ENCODE peak calls at places on chromosome 2, in nine cellular contexts. Z is fibroblast of lung, B is astrocyte, O is MM.1S, I is hepatocyte, C is GM12878, U is GM23248, P is PC-3, T is HepG2. N is an unnamed sample.

GRCh38 chr2:37802106-37802791 is 122.8 kb upstream of the RMDN2 start:
- DNase-seq in Z (no peak), B (peak), O (no peak), I (peak), C (no peak), U (peak), P (peak), T (no peak), N (no peak)

GRCh38 chr2:219358170-219359075 is 25.9 kb upstream of the RESP18 start:
- DNase-seq in Z (no peak), B (no peak), O (no peak), I (no peak), C (no peak), U (peak), P (no peak), T (no peak), N (no peak)

GRCh38 chr2:75020476-75020875 is 62.0 kb downstream of the POLE4 start:
- DNase-seq in Z (no peak), B (no peak), O (no peak), I (no peak), C (no peak), U (no peak), P (no peak), T (no peak), N (no peak)

GRCh38 chr2:230877737-230878598 is 13.2 kb downstream of the ITM2C start:
- DNase-seq in Z (no peak), B (no peak), O (no peak), I (no peak), C (no peak), U (no peak), P (no peak), T (no peak), N (no peak)

GRCh38 chr2:240160291-240161086 is 20.0 kb upstream of the OTOS start:
- DNase-seq in Z (no peak), B (no peak), O (no peak), I (no peak), C (no peak), U (no peak), P (no peak), T (no peak), N (no peak)

GRCh38 chr2:12769492-12770105 is 52.9 kb downstream of the TRIB2 start:
- DNase-seq in Z (no peak), B (no peak), O (no peak), I (no peak), C (no peak), U (peak), P (no peak), T (no peak), N (no peak)

GRCh38 chr2:238875161-238875530 is 27.3 kb downstream of the TWIST2 start:
- DNase-seq in Z (no peak), B (no peak), O (no peak), I (no peak), C (no peak), U (peak), P (no peak), T (no peak), N (no peak)

GRCh38 chr2:126719191-126720030 is 63.5 kb downstream of the GYPC start:
- DNase-seq in Z (no peak), B (no peak), O (no peak), I (no peak), C (no peak), U (no peak), P (no peak), T (no peak), N (no peak)

GRCh38 chr2:219199470-219200211 is 6.9 kb upstream of the ZFAND2B start:
- DNase-seq in Z (no peak), B (no peak), O (no peak), I (no peak), C (no peak), U (no peak), P (peak), T (no peak), N (no peak)

GRCh38 chr2:240464514-240465241 is 29.2 kb downstream of the GPC1 start:
- DNase-seq in Z (no peak), B (no peak), O (no peak), I (peak), C (no peak), U (no peak), P (no peak), T (no peak), N (no peak)

GRCh38 chr2:48600204-48600813 is 17.3 kb upstream of the GTF2A1L start:
- DNase-seq in Z (peak), B (peak), O (peak), I (peak), C (no peak), U (peak), P (peak), T (peak), N (peak)

GRCh38 chr2:64766841-64767669 is 113.3 kb upstream of the SERTAD2 start:
- DNase-seq in Z (peak), B (peak), O (peak), I (no peak), C (no peak), U (peak), P (peak), T (no peak), N (no peak)

GRCh38 chr2:19362652-19363473 is 4.4 kb upstream of the OSR1 start:
- DNase-seq in Z (peak), B (peak), O (peak), I (peak), C (no peak), U (peak), P (peak), T (peak), N (peak)
- TF ChIP-seq EZH2 in Z (no peak), B (no peak), O (no peak), I (no peak), C (no peak), U (no peak), P (no peak), T (no peak), N (no peak)

GRCh38 chr2:869894-870293 is 80.8 kb upstream of the SNTG2 start:
- DNase-seq in Z (no peak), B (no peak), O (no peak), I (no peak), C (no peak), U (no peak), P (no peak), T (no peak), N (no peak)

GRCh38 chr2:869357-869871 is 81.2 kb upstream of the SNTG2 start:
- DNase-seq in Z (no peak), B (no peak), O (no peak), I (no peak), C (no peak), U (no peak), P (no peak), T (no peak), N (no peak)

GRCh38 chr2:866009-866680 is 84.5 kb upstream of the SNTG2 start:
- DNase-seq in Z (no peak), B (no peak), O (no peak), I (no peak), C (no peak), U (no peak), P (no peak), T (no peak), N (no peak)

GRCh38 chr2:866887-867286 is 83.8 kb upstream of the SNTG2 start:
- DNase-seq in Z (no peak), B (no peak), O (no peak), I (no peak), C (no peak), U (no peak), P (no peak), T (no peak), N (no peak)

DNA sequence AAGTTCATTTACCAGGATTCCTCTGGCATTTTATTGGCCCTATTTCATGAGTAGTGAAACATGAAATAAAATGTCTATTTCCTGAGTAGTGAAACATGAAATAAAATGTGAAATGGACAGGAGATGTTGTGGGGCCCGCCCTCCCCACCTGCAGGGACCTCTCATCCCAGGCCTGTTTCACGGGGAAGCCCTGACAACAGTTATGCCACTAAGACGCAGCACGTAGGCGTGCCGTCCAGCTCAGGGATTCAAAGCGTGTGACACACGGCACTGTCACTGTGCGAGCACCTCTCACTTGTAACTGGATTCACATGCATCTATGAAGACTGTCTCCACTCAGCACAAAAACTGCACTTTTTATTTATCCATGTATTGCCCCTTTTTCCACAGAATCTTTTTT is 83.4 kb upstream of the SNTG2 start:
- DNase-seq in Z (no peak), B (no peak), O (no peak), I (no peak), C (no peak), U (no peak), P (no peak), T (no peak), N (no peak)
- H3K27ac ChIP-seq in Z (no peak), B (no peak), O (no peak), I (no peak), C (no peak), U (no peak), P (no peak), T (no peak), N (no peak)

GRCh38 chr2:188028739-188029138 is 262.9 kb upstream of the GULP1 start:
- DNase-seq in Z (no peak), B (no peak), O (no peak), I (no peak), C (no peak), U (no peak), P (no peak), T (no peak), N (no peak)

GRCh38 chr2:188032306-188032705 is 259.4 kb upstream of the GULP1 start:
- DNase-seq in Z (no peak), B (no peak), O (no peak), I (no peak), C (no peak), U (no peak), P (no peak), T (no peak), N (no peak)

DNA sequence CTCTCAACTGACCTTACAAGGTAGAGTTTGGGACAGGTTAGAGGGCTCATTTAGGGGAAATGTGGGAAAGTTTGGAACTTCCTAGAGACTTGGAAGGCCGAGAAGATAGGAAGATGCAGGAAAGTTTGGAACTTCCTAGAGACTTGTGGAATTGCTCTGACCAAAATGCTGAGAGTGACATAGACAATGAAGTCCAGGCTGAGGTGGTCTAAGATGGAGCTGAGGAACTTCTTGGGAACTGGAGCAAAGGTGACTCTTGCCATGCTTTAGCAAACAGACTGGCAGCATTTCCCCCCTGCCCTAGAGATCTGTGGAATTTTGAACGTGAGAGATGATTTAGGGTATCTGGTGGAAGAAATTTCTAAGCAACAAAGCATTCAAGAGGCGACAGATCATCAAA is 258.9 kb upstream of the GULP1 start:
- DNase-seq in Z (no peak), B (no peak), O (no peak), I (no peak), C (no peak), U (no peak), P (no peak), T (no peak), N (no peak)
- TF ChIP-seq EZH2 in Z (no peak), B (no peak), O (no peak), I (no peak), C (no peak), U (no peak), P (no peak), T (no peak), N (no peak)

GRCh38 chr2:217995741-217996141 is 7.1 kb downstream of the TNS1 start:
- DNase-seq in Z (peak), B (no peak), O (no peak), I (no peak), C (no peak), U (peak), P (no peak), T (no peak), N (no peak)
- H3K27ac ChIP-seq in Z (peak), B (peak), O (no peak), I (peak), C (no peak), U (peak), P (no peak), T (no peak), N (peak)

GRCh38 chr2:27282892-27283291 is 663 bp downstream of the TRIM54 start:
- DNase-seq in Z (no peak), B (no peak), O (no peak), I (no peak), C (no peak), U (no peak), P (peak), T (peak), N (no peak)
- TF ChIP-seq EZH2 in Z (no peak), B (no peak), O (no peak), I (no peak), C (no peak), U (no peak), P (no peak), T (no peak), N (no peak)

GRCh38 chr2:203455209-203455608 is 79.9 kb downstream of the RAPH1 start:
- DNase-seq in Z (no peak), B (no peak), O (no peak), I (no peak), C (no peak), U (no peak), P (no peak), T (no peak), N (no peak)
- H3K27ac ChIP-seq in Z (no peak), B (no peak), O (no peak), I (no peak), C (no peak), U (peak), P (no peak), T (no peak), N (no peak)

DNA sequence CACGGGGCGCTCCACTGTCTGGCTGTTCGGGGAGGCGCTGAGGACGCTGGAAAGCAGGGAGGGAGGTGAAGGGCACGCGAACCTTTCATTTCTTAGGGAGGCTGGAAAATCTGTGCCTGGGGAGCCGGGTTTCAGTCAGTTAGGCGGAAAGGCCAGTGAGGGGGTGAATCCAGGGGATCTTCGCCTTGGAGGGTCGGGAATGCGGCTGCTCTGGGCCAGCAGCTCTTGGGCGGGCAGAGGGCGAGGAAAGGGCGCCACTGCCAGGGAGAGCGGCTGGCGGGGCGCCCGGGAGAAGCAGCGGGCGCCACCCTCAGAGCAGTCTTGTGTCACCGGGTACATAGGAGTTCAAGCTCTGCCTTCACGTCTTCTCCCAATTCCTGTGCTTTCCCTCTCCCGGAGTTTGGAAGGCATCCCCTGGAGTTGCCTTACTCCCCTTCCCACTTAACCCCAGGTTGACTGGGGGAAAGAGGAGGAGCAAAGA is 1.4 kb downstream of the CCDC85A start:
- DNase-seq in Z (no peak), B (no peak), O (no peak), I (peak), C (no peak), U (peak), P (peak), T (no peak), N (no peak)
- TF ChIP-seq EZH2 in Z (peak), B (no peak), O (no peak), I (no peak), C (no peak), U (no peak), P (no peak), T (no peak), N (no peak)

N was measured in SK-N-MC.